ENCODE peak calls at places on chromosomes 11 and 22, in four cellular contexts. M is Caco-2; Z is thoracic aorta; I is CD4-positive, CD25-positive, alpha-beta regulatory T cell. X is an unnamed sample.

GRCh38 chr22:25219948-25220442 is 556 bp downstream of the CRYBB2 start:
- DNase-seq in M (no peak), Z (no peak), I (no peak), X (no peak)

GRCh38 chr22:49418943-49419342 is 408.7 kb downstream of the BRD1 start:
- DNase-seq in M (no peak), Z (no peak), I (no peak), X (no peak)

GRCh38 chr11:112785104-112785503 is 176.1 kb upstream of the NCAM1 start:
- DNase-seq in M (no peak), Z (no peak), I (no peak), X (no peak)

GRCh38 chr22:32999039-32999861 is 58.9 kb downstream of the SYN3 start:
- DNase-seq in M (no peak), Z (no peak), I (no peak), X (no peak)

GRCh38 chr22:39396797-39397195 is 2.8 kb upstream of the TAB1 start:
- DNase-seq in M (no peak), Z (no peak), I (no peak), X (no peak)

GRCh38 chr11:34653851-34654490 is 33.1 kb downstream of the EHF start:
- DNase-seq in M (peak; percentile 82), Z (no peak), I (no peak), X (no peak)

GRCh38 chr22:49368976-49369725 is 458.5 kb downstream of the BRD1 start:
- DNase-seq in M (peak; percentile 59), Z (no peak), I (no peak), X (no peak)

GRCh38 chr11:911031-911889 is 650 bp upstream of the CHID1 start:
- DNase-seq in M (no peak), Z (peak; percentile 6), I (no peak), X (peak; percentile 55)

GRCh38 chr11:73240190-73240781 is 22.2 kb downstream of the P2RY2 start:
- DNase-seq in M (peak; percentile 35), Z (peak; percentile 45), I (no peak), X (no peak)

GRCh38 chr11:18669211-18669593 is 29.4 kb upstream of the TMEM86A start:
- DNase-seq in M (no peak), Z (no peak), I (no peak), X (no peak)

GRCh38 chr11:20110908-20111669 is 49.2 kb downstream of the DBX1 start:
- DNase-seq in M (peak; percentile 86), Z (no peak), I (peak; percentile 14), X (peak; percentile 73)

GRCh38 chr22:21734540-21735197 is 925 bp downstream of the YPEL1 start:
- DNase-seq in M (no peak), Z (no peak), I (no peak), X (peak; percentile 34)

GRCh38 chr22:35472488-35472887 is 68.1 kb upstream of the RASD2 start:
- DNase-seq in M (no peak), Z (no peak), I (no peak), X (no peak)

GRCh38 chr11:117621226-117621625 is 175.8 kb downstream of the DSCAML1 start:
- DNase-seq in M (no peak), Z (no peak), I (peak; percentile 3), X (peak; percentile 44)

GRCh38 chr11:86370922-86371614 is 3.6 kb upstream of the CCDC81 start:
- DNase-seq in M (peak; percentile 78), Z (no peak), I (no peak), X (no peak)

GRCh38 chr11:8258771-8259170 is 4.9 kb downstream of the LMO1 start:
- DNase-seq in M (no peak), Z (no peak), I (no peak), X (no peak)

GRCh38 chr11:16862733-16863132 is 124.3 kb downstream of the C11orf58 start:
- DNase-seq in M (no peak), Z (no peak), I (no peak), X (no peak)

GRCh38 chr11:122755409-122755808 is 82.9 kb upstream of the CRTAM start:
- DNase-seq in M (no peak), Z (no peak), I (no peak), X (no peak)

GRCh38 chr11:37946155-37946766 is 1348.2 kb upstream of the RAG2 start:
- DNase-seq in M (no peak), Z (no peak), I (no peak), X (peak; percentile 40)

GRCh38 chr22:39463931-39464390 is 7.1 kb downstream of the MGAT3 start:
- DNase-seq in M (no peak), Z (no peak), I (no peak), X (no peak)

GRCh38 chr11:133399855-133400625 is 132.3 kb downstream of the OPCML start:
- DNase-seq in M (no peak), Z (no peak), I (no peak), X (no peak)

GRCh38 chr22:25153961-25154685 is 45.5 kb upstream of the CRYBB3 start:
- DNase-seq in M (no peak), Z (peak; percentile 39), I (no peak), X (no peak)

GRCh38 chr11:117501499-117501898 is 173.8 kb downstream of the CEP164 start:
- DNase-seq in M (no peak), Z (no peak), I (no peak), X (no peak)

GRCh38 chr22:23784215-23784732 is 2.5 kb upstream of the SMARCB1 start:
- DNase-seq in M (no peak), Z (no peak), I (no peak), X (no peak)

GRCh38 chr22:36358533-36359171 is 29.1 kb downstream of the MYH9 start:
- DNase-seq in M (no peak), Z (no peak), I (no peak), X (no peak)

GRCh38 chr11:83538286-83538685 is 252.1 kb upstream of the CCDC90B start:
- DNase-seq in M (no peak), Z (no peak), I (no peak), X (no peak)

GRCh38 chr11:62770778-62771143 is 435 bp upstream of the TAF6L start:
- DNase-seq in M (peak; percentile 53), Z (no peak), I (no peak), X (peak; percentile 47)

GRCh38 chr22:23236440-23237139 is 56.3 kb downstream of the BCR start:
- DNase-seq in M (no peak), Z (no peak), I (no peak), X (no peak)

GRCh38 chr11:65429724-65430405 is 7.3 kb downstream of the NEAT1 start:
- DNase-seq in M (no peak), Z (no peak), I (peak; percentile 50), X (peak; percentile 76)

GRCh38 chr11:107736546-107736945 is 24.7 kb upstream of the SLN start:
- DNase-seq in M (no peak), Z (no peak), I (no peak), X (no peak)
- H3K4me3 ChIP-seq in M (no peak overlapping the region), Z (no peak overlapping the region), I (no peak overlapping the region), X (no peak overlapping the region)

GRCh38 chr11:110295086-110295485 is 1.3 kb downstream of the RDX start:
- DNase-seq in M (no peak), Z (no peak), I (no peak), X (no peak)
- H3K4me3 ChIP-seq in M (peak overlapping the region; percentile 98), Z (peak overlapping the region; percentile 86), I (peak overlapping the region; percentile 91), X (peak overlapping the region; percentile 94)

GRCh38 chr11:68270334-68271022 is 1.3 kb downstream of the C11orf24 start:
- DNase-seq in M (peak; percentile 79), Z (no peak), I (no peak), X (no peak)

GRCh38 chr11:68275721-68276488 is 4.1 kb upstream of the C11orf24 start:
- DNase-seq in M (peak; percentile 61), Z (no peak), I (no peak), X (no peak)

GRCh38 chr11:68271781-68272608 is at the start of gene C11orf24:
- DNase-seq in M (peak; percentile 97), Z (peak; percentile 79), I (peak; percentile 93), X (peak; percentile 99)

GRCh38 chr11:68271023-68271780 is 571 bp downstream of the C11orf24 start:
- DNase-seq in M (peak; percentile 88), Z (peak; percentile 48), I (peak; percentile 55), X (peak; percentile 90)

DNA sequence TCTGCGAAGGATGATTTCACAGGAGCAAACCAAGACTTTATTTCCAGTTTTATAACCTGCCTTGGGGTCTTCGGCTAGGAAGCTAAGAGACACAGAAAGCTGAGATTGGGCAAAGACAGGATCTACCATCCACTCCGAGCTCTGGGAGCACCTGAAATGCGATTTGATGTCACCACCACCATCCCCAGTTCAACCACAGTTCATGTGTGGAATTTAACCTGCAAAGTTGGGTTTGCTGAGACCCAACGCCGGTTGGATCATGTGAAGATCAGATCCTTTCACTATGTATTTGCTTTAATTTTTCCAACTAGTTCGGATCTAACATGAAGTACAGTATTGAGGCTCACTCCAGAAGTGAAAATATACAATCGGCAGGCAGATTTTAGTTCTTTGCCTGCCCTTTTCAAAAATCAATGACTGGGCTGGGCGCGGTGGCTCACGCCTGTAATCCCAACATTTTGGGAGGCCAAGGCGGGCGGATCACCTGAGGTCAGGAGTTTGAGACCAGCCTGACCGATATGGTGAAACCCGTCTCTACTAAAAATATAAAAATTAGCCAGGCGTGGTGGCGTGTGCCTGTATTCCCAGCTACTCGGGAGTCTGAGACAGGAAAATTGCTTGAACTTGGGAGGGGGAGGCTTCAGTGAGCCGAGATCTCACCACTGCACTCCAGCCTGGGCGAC is 1.4 kb upstream of the C11orf24 start:
- DNase-seq in M (peak; percentile 17), Z (no peak), I (no peak), X (peak; percentile 41)
- H3K4me3 ChIP-seq in M (peak overlapping the region; percentile 8), Z (no peak overlapping the region), I (no peak overlapping the region), X (peak overlapping the region; percentile 98)

DNA sequence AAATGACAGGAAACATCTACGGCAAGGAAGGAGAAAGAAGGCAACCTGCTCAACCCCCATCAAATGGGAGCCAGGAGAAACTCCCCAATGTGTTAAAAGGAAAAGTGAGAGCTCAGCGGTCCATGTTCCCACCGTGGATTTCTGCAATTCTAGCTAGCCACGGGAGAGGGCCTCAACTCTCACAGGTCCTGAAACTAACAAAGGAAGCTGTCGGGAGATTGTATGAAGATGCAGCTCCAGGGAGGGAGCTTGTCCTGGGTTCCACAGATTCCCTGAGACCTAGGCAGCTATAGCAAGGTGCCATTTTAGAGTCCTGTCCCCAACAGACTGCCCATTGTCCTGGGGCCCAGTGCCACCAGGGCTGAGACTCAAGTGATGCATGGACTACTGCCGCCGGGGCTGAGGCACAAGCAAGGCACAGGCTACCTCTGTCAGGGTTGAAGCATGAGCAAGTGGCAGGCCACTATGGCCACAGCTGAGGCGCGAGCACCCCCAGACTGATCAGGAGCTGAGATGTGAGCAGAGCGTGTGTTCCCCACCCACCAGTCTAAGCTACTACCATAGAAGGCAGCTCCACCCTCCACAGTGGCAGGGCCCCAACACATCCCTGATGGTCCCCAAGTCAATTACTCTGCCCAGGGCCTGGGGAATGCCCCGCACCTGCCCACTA is 31.3 kb downstream of the RSF1 start:
- DNase-seq in M (no peak), Z (no peak), I (no peak), X (no peak)
- H3K4me3 ChIP-seq in M (no peak overlapping the region), Z (no peak overlapping the region), I (no peak overlapping the region), X (no peak overlapping the region)

GRCh38 chr22:45531944-45532631 is 29.4 kb downstream of the FBLN1 start:
- DNase-seq in M (no peak), Z (no peak), I (no peak), X (no peak)

GRCh38 chr22:45528046-45528445 is 25.4 kb downstream of the FBLN1 start:
- DNase-seq in M (no peak), Z (no peak), I (no peak), X (no peak)

GRCh38 chr22:45529097-45529496 is 26.4 kb downstream of the FBLN1 start:
- DNase-seq in M (no peak), Z (no peak), I (no peak), X (no peak)

GRCh38 chr22:45531441-45531840 is 28.8 kb downstream of the FBLN1 start:
- DNase-seq in M (no peak), Z (no peak), I (no peak), X (no peak)

GRCh38 chr22:45529966-45530575 is 27.4 kb downstream of the FBLN1 start:
- DNase-seq in M (no peak), Z (no peak), I (no peak), X (no peak)
- H3K4me3 ChIP-seq in M (no peak overlapping the region), Z (no peak overlapping the region), I (no peak overlapping the region), X (no peak overlapping the region)